ENCODE peak calls at places on chromosome 16, in four cellular contexts. One of them, this sample, is unnamed.

GRCh38 chr16:5062051-5062450 is 3.7 kb downstream of the C16orf89 start:
- DNase-seq in HEK293T: no peak
- DNase-seq in K562: no peak
- DNase-seq in HepG2: no peak
- DNase-seq in this sample: no peak

GRCh38 chr16:19213885-19214284 is 45.8 kb downstream of the SYT17 start:
- DNase-seq in HEK293T: no peak
- DNase-seq in K562: no peak
- DNase-seq in HepG2: peak; percentile 47
- DNase-seq in this sample: no peak

GRCh38 chr16:82152641-82153094 is 17.4 kb downstream of the MPHOSPH6 start:
- DNase-seq in HEK293T: peak; percentile 39
- DNase-seq in K562: no peak
- DNase-seq in HepG2: peak; percentile 20
- DNase-seq in this sample: no peak

GRCh38 chr16:56673916-56674315 is 4.3 kb downstream of the MT1H start:
- DNase-seq in HEK293T: no peak
- DNase-seq in K562: no peak
- DNase-seq in HepG2: peak; percentile 47
- DNase-seq in this sample: no peak

GRCh38 chr16:495127-495748 is 32.3 kb upstream of the CAPN15 start:
- DNase-seq in HEK293T: peak; percentile 65
- DNase-seq in K562: peak; percentile 37
- DNase-seq in HepG2: peak; percentile 59
- DNase-seq in this sample: peak; percentile 73

GRCh38 chr16:18816286-18816685 is 14.9 kb upstream of the ARL6IP1 start:
- DNase-seq in HEK293T: no peak
- DNase-seq in K562: no peak
- DNase-seq in HepG2: no peak
- DNase-seq in this sample: no peak

GRCh38 chr16:85995591-85996461 is 96.9 kb downstream of the IRF8 start:
- DNase-seq in HEK293T: no peak
- DNase-seq in K562: no peak
- DNase-seq in HepG2: no peak
- DNase-seq in this sample: no peak

GRCh38 chr16:8712589-8713361 is 38.4 kb downstream of the ABAT start:
- DNase-seq in HEK293T: peak; percentile 15
- DNase-seq in K562: no peak
- DNase-seq in HepG2: no peak
- DNase-seq in this sample: peak; percentile 57

GRCh38 chr16:3292604-3293003 is 9.3 kb downstream of the ZNF263 start:
- DNase-seq in HEK293T: no peak
- DNase-seq in K562: no peak
- DNase-seq in HepG2: no peak
- DNase-seq in this sample: no peak

GRCh38 chr16:77443834-77444460 is 9.1 kb upstream of the ADAMTS18 start:
- DNase-seq in HEK293T: no peak
- DNase-seq in K562: no peak
- DNase-seq in HepG2: no peak
- DNase-seq in this sample: no peak

GRCh38 chr16:4116328-4117249 is at the start of gene ADCY9:
- DNase-seq in HEK293T: peak; percentile 96
- DNase-seq in K562: peak; percentile 98
- DNase-seq in HepG2: peak; percentile 50
- DNase-seq in this sample: peak; percentile 83

GRCh38 chr16:6481894-6482293 is 850.8 kb upstream of the RBFOX1 start:
- DNase-seq in HEK293T: no peak
- DNase-seq in K562: no peak
- DNase-seq in HepG2: no peak
- DNase-seq in this sample: no peak

GRCh38 chr16:87740441-87740840 is 25.3 kb downstream of the KLHDC4 start:
- DNase-seq in HEK293T: no peak
- DNase-seq in K562: no peak
- DNase-seq in HepG2: no peak
- DNase-seq in this sample: no peak
- TF ChIP-seq ELF4 in HEK293T: no peak
- TF ChIP-seq ELF4 in K562: no peak
- TF ChIP-seq ELF4 in HepG2: no peak
- TF ChIP-seq ELF4 in this sample: no peak

GRCh38 chr16:68711421-68712139 is 25.5 kb upstream of the CDH1 start:
- DNase-seq in HEK293T: no peak
- DNase-seq in K562: no peak
- DNase-seq in HepG2: no peak
- DNase-seq in this sample: no peak

GRCh38 chr16:68704232-68704867 is 32.7 kb upstream of the CDH1 start:
- DNase-seq in HEK293T: peak; percentile 82
- DNase-seq in K562: peak; percentile 72
- DNase-seq in HepG2: peak; percentile 89
- DNase-seq in this sample: peak; percentile 93

GRCh38 chr16:68713430-68713829 is 23.7 kb upstream of the CDH1 start:
- DNase-seq in HEK293T: no peak
- DNase-seq in K562: no peak
- DNase-seq in HepG2: peak; percentile 44
- DNase-seq in this sample: no peak

GRCh38 chr16:68707341-68708152 is 29.5 kb upstream of the CDH1 start:
- DNase-seq in HEK293T: no peak
- DNase-seq in K562: peak; percentile 66
- DNase-seq in HepG2: peak; percentile 81
- DNase-seq in this sample: peak; percentile 67
- TF ChIP-seq ELF4 in HEK293T: no peak
- TF ChIP-seq ELF4 in K562: no peak
- TF ChIP-seq ELF4 in HepG2: no peak
- TF ChIP-seq ELF4 in this sample: no peak

GRCh38 chr16:66845080-66845410 is 831 bp downstream of the CA7 start:
- DNase-seq in HEK293T: no peak
- DNase-seq in K562: no peak
- DNase-seq in HepG2: no peak
- DNase-seq in this sample: no peak
- TF ChIP-seq ELF4 in HEK293T: no peak
- TF ChIP-seq ELF4 in K562: no peak
- TF ChIP-seq ELF4 in HepG2: no peak
- TF ChIP-seq ELF4 in this sample: no peak

DNA sequence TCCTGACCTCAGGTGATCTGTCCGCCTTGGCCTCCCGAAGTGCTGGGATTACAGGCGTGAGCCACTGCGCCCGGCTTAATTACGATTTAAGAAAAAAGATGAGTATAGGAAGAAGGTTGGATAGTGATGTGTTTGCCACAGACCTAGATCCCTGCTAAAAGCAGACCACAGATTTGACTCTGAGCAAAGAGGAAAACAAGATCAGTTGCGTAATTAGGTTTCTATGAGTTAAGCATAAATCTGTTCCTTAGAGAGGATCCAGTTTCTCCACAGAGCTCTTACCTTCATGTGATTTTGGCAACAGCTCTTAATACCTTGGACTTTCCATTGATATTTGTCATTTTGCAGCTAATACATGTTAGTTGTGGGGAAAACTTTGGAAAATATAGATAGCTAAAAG is 31.1 kb downstream of the CDH1 start:
- DNase-seq in HEK293T: no peak
- DNase-seq in K562: no peak
- DNase-seq in HepG2: no peak
- DNase-seq in this sample: no peak
- TF ChIP-seq ELF4 in HEK293T: no peak
- TF ChIP-seq ELF4 in K562: no peak
- TF ChIP-seq ELF4 in HepG2: no peak
- TF ChIP-seq ELF4 in this sample: no peak

GRCh38 chr16:88651276-88651988 is 579 bp upstream of the CYBA start:
- DNase-seq in HEK293T: no peak
- DNase-seq in K562: peak; percentile 79
- DNase-seq in HepG2: peak; percentile 94
- DNase-seq in this sample: no peak
- TF ChIP-seq ELF4 in HEK293T: no peak
- TF ChIP-seq ELF4 in K562: peak; percentile 21
- TF ChIP-seq ELF4 in HepG2: peak; percentile 54
- TF ChIP-seq ELF4 in this sample: no peak

GRCh38 chr16:52496051-52496876 is 50.7 kb downstream of the TOX3 start:
- DNase-seq in HEK293T: no peak
- DNase-seq in K562: no peak
- DNase-seq in HepG2: peak; percentile 97
- DNase-seq in this sample: no peak
- TF ChIP-seq ELF4 in HEK293T: no peak
- TF ChIP-seq ELF4 in K562: no peak
- TF ChIP-seq ELF4 in HepG2: no peak
- TF ChIP-seq ELF4 in this sample: no peak

DNA sequence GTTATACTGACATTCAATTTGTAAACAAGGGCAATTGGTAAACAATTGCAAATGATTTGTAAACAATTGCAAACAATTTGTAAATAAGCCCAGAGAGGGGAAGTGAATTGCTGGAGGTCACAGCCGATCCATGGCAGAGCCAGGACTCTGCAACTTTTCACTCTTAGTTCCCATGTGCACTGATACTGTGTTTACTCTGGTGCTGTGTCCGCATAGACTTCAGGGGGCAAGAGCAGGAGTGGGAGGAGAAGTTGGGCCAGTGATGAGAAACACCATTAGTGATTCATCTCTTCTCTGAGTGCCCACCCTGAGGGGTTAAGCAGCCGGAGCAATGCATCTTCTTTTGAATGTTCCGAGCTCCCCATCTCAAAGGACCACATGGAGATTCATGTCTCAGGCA is 14.0 kb downstream of the SCNN1G start:
- DNase-seq in HEK293T: no peak
- DNase-seq in K562: no peak
- DNase-seq in HepG2: no peak
- DNase-seq in this sample: no peak
- TF ChIP-seq ELF4 in HEK293T: no peak
- TF ChIP-seq ELF4 in K562: no peak
- TF ChIP-seq ELF4 in HepG2: no peak
- TF ChIP-seq ELF4 in this sample: no peak

GRCh38 chr16:62190426-62190825 is 154.2 kb upstream of the CDH8 start:
- DNase-seq in HEK293T: no peak
- DNase-seq in K562: peak; percentile 8
- DNase-seq in HepG2: peak; percentile 24
- DNase-seq in this sample: no peak
- TF ChIP-seq ELF4 in HEK293T: no peak
- TF ChIP-seq ELF4 in K562: no peak
- TF ChIP-seq ELF4 in HepG2: no peak
- TF ChIP-seq ELF4 in this sample: no peak

This sample was measured in WTC11.